ENCODE peak calls at places on chromosomes 5 and 9, in five cellular contexts. One of them, this sample, is unnamed.
A peak's percentile ranks its signal among the peaks of the same experiment; 100 is the strongest.

GRCh38 chr9:127586537-127586936 is 25.5 kb upstream of the STXBP1 start:
- DNase-seq in neural progenitor cell: peak; percentile 94
- DNase-seq in OCI-LY7: peak; percentile 71
- DNase-seq in MM.1S: peak; percentile 64
- DNase-seq in SK-N-SH: peak; percentile 87
- DNase-seq in this sample: peak; percentile 80

GRCh38 chr9:114745108-114745848 is 60.6 kb downstream of the TNFSF15 start:
- DNase-seq in neural progenitor cell: no peak
- DNase-seq in OCI-LY7: no peak
- DNase-seq in MM.1S: no peak
- DNase-seq in SK-N-SH: no peak
- DNase-seq in this sample: peak; percentile 83

GRCh38 chr9:123339666-123340414 is 16.2 kb upstream of the CRB2 start:
- DNase-seq in neural progenitor cell: no peak
- DNase-seq in OCI-LY7: peak; percentile 88
- DNase-seq in MM.1S: peak; percentile 88
- DNase-seq in SK-N-SH: no peak
- DNase-seq in this sample: peak; percentile 23

GRCh38 chr9:137900584-137901310 is 23.2 kb downstream of the CACNA1B start:
- DNase-seq in neural progenitor cell: no peak
- DNase-seq in OCI-LY7: no peak
- DNase-seq in MM.1S: no peak
- DNase-seq in SK-N-SH: no peak
- DNase-seq in this sample: no peak

GRCh38 chr9:122087406-122088200 is 5.5 kb downstream of the TTLL11 start:
- DNase-seq in neural progenitor cell: no peak
- DNase-seq in OCI-LY7: no peak
- DNase-seq in MM.1S: no peak
- DNase-seq in SK-N-SH: no peak
- DNase-seq in this sample: peak; percentile 86

GRCh38 chr5:26622947-26623346 is 415.4 kb downstream of the CDH9 start:
- DNase-seq in neural progenitor cell: no peak
- DNase-seq in OCI-LY7: no peak
- DNase-seq in MM.1S: peak; percentile 25
- DNase-seq in SK-N-SH: no peak
- DNase-seq in this sample: no peak

GRCh38 chr5:64165500-64166200 is at the start of gene RNF180:
- DNase-seq in neural progenitor cell: peak; percentile 78
- DNase-seq in OCI-LY7: no peak
- DNase-seq in MM.1S: peak; percentile 58
- DNase-seq in SK-N-SH: peak; percentile 65
- DNase-seq in this sample: peak; percentile 63

GRCh38 chr9:86135374-86135773 is 36.0 kb upstream of the GOLM1 start:
- DNase-seq in neural progenitor cell: no peak
- DNase-seq in OCI-LY7: no peak
- DNase-seq in MM.1S: no peak
- DNase-seq in SK-N-SH: no peak
- DNase-seq in this sample: no peak

GRCh38 chr5:96609369-96609768 is 52.8 kb upstream of the CAST start:
- DNase-seq in neural progenitor cell: no peak
- DNase-seq in OCI-LY7: no peak
- DNase-seq in MM.1S: no peak
- DNase-seq in SK-N-SH: no peak
- DNase-seq in this sample: no peak

GRCh38 chr5:81971086-81971693 is 633 bp upstream of the ATG10 start:
- DNase-seq in neural progenitor cell: peak; percentile 21
- DNase-seq in OCI-LY7: peak; percentile 37
- DNase-seq in MM.1S: peak; percentile 55
- DNase-seq in SK-N-SH: peak; percentile 41
- DNase-seq in this sample: no peak

GRCh38 chr5:14715481-14715880 is 51.0 kb downstream of the OTULIN start:
- DNase-seq in neural progenitor cell: no peak
- DNase-seq in OCI-LY7: no peak
- DNase-seq in MM.1S: no peak
- DNase-seq in SK-N-SH: no peak
- DNase-seq in this sample: no peak

GRCh38 chr5:58231041-58231440 is 228.8 kb downstream of the PLK2 start:
- DNase-seq in neural progenitor cell: no peak
- DNase-seq in OCI-LY7: no peak
- DNase-seq in MM.1S: no peak
- DNase-seq in SK-N-SH: no peak
- DNase-seq in this sample: peak; percentile 32

GRCh38 chr5:175728885-175729828 is 71.3 kb downstream of the HRH2 start:
- DNase-seq in neural progenitor cell: peak; percentile 78
- DNase-seq in OCI-LY7: no peak
- DNase-seq in MM.1S: no peak
- DNase-seq in SK-N-SH: peak; percentile 73
- DNase-seq in this sample: no peak

GRCh38 chr9:89312154-89312616 is 1.2 kb downstream of the CKS2 start:
- DNase-seq in neural progenitor cell: peak; percentile 47
- DNase-seq in OCI-LY7: peak; percentile 48
- DNase-seq in MM.1S: peak; percentile 49
- DNase-seq in SK-N-SH: peak; percentile 21
- DNase-seq in this sample: peak; percentile 23

GRCh38 chr5:13212843-13213242 is 731.6 kb downstream of the DNAH5 start:
- DNase-seq in neural progenitor cell: no peak
- DNase-seq in OCI-LY7: no peak
- DNase-seq in MM.1S: no peak
- DNase-seq in SK-N-SH: no peak
- DNase-seq in this sample: no peak

GRCh38 chr5:1799110-1799601 is 481 bp downstream of the MRPL36 start:
- DNase-seq in neural progenitor cell: peak; percentile 63
- DNase-seq in OCI-LY7: peak; percentile 38
- DNase-seq in MM.1S: peak; percentile 23
- DNase-seq in SK-N-SH: no peak
- DNase-seq in this sample: no peak

GRCh38 chr5:109849478-109850088 is 159.9 kb downstream of the MAN2A1 start:
- DNase-seq in neural progenitor cell: no peak
- DNase-seq in OCI-LY7: no peak
- DNase-seq in MM.1S: no peak
- DNase-seq in SK-N-SH: no peak
- DNase-seq in this sample: no peak
- H3K36me3 ChIP-seq in neural progenitor cell: peaks cover 18% of the 10 kb centered on the region
- H3K36me3 ChIP-seq in OCI-LY7: peaks cover 53% of the 10 kb centered on the region
- H3K36me3 ChIP-seq in MM.1S: peaks cover 54% of the 10 kb centered on the region
- H3K36me3 ChIP-seq in SK-N-SH: peaks cover 38% of the 10 kb centered on the region
- H3K36me3 ChIP-seq in this sample: no peaks in the 10 kb centered on the region

DNA sequence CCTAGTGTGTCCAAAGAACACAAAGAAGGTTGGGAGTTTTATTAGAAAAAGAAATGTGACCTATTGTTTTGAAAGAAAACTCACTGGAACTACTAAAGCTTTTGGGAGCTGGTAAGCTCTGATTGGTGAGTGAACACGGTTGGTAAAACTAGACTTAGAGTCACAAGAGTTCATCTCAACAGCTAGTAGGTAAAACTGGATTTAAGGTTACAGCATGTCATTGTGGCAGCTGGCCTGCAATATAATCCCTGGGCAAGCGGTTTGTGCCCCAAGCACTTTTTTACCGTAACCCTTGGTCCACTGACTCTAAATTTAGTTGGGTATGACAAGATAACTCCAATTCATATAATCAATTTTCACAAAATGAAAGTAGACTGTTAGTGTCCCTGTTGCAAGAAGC is 47.4 kb downstream of the UBAP2 start:
- DNase-seq in neural progenitor cell: no peak
- DNase-seq in OCI-LY7: no peak
- DNase-seq in MM.1S: no peak
- DNase-seq in SK-N-SH: no peak
- DNase-seq in this sample: no peak
- TF ChIP-seq EZH2phosphoT487 in neural progenitor cell: no peak
- TF ChIP-seq EZH2phosphoT487 in OCI-LY7: no peak
- TF ChIP-seq EZH2phosphoT487 in MM.1S: no peak
- TF ChIP-seq EZH2phosphoT487 in SK-N-SH: no peak
- TF ChIP-seq EZH2phosphoT487 in this sample: no peak

DNA sequence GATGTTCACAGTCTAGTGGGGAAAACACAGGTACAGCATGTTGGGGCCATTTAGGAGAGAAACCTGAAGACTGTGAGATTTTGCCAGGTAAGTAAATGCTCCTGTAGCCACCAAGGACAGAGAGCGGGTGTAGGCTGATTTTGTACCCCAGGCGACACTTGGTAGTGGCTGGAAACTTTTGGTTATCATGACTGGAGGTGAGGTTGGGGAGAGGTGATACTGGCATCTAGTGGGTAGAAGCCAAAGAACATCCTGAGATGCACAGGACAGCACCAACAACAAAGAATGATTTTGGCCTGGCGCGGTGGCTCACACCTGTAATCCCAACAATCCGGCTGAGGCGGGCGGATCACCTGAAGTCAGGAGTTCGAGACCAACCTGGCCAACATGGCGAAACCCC is 38.8 kb upstream of the PWWP2A start:
- DNase-seq in neural progenitor cell: no peak
- DNase-seq in OCI-LY7: peak; percentile 28
- DNase-seq in MM.1S: no peak
- DNase-seq in SK-N-SH: no peak
- DNase-seq in this sample: peak; percentile 12
- TF ChIP-seq CTCF in neural progenitor cell: no peak
- TF ChIP-seq CTCF in OCI-LY7: peak; percentile 30
- TF ChIP-seq CTCF in MM.1S: peak; percentile 23
- TF ChIP-seq CTCF in SK-N-SH: no peak
- TF ChIP-seq CTCF in this sample: peak; percentile 27

GRCh38 chr5:74722271-74722670 is 37.2 kb downstream of the HEXB start:
- DNase-seq in neural progenitor cell: no peak
- DNase-seq in OCI-LY7: no peak
- DNase-seq in MM.1S: no peak
- DNase-seq in SK-N-SH: no peak
- DNase-seq in this sample: no peak
- H3K36me3 ChIP-seq in neural progenitor cell: peaks cover 9% of the 10 kb centered on the region
- H3K36me3 ChIP-seq in OCI-LY7: peaks cover 78% of the 10 kb centered on the region
- H3K36me3 ChIP-seq in MM.1S: peaks cover 9% of the 10 kb centered on the region
- H3K36me3 ChIP-seq in SK-N-SH: peaks cover 82% of the 10 kb centered on the region
- H3K36me3 ChIP-seq in this sample: peaks cover 15% of the 10 kb centered on the region

DNA sequence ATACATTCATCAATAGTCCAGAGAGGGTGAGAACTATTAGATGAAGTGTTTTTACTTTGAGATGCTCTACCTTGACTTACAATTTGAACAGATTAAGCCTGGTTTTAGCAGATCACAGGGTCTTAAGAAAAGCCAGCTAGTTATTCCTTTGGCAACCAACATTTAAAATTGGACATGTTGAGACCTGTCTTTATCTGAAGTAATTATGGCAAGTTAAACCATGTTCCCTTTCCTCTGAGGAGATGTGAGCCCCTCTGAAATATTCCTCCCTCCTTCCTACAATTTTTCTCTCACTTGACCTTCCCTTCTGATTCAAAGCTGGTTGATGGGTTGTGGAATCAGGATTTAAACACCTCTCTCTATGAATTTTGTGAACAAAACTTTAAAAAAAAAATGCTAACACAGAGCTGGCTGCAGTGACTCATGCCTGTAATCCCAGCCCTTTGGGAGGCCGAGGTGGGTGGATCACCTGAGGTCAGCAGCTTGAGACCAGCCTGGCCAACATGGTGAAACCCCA is 73.4 kb downstream of the INIP start:
- DNase-seq in neural progenitor cell: no peak
- DNase-seq in OCI-LY7: no peak
- DNase-seq in MM.1S: no peak
- DNase-seq in SK-N-SH: no peak
- DNase-seq in this sample: no peak
- TF ChIP-seq EZH2phosphoT487 in neural progenitor cell: no peak
- TF ChIP-seq EZH2phosphoT487 in OCI-LY7: no peak
- TF ChIP-seq EZH2phosphoT487 in MM.1S: no peak
- TF ChIP-seq EZH2phosphoT487 in SK-N-SH: no peak
- TF ChIP-seq EZH2phosphoT487 in this sample: no peak

GRCh38 chr5:139635606-139636206 is 12.4 kb upstream of the CXXC5 start:
- DNase-seq in neural progenitor cell: peak; percentile 67
- DNase-seq in OCI-LY7: peak; percentile 81
- DNase-seq in MM.1S: peak; percentile 44
- DNase-seq in SK-N-SH: peak; percentile 75
- DNase-seq in this sample: peak; percentile 72
- TF ChIP-seq CTCF in neural progenitor cell: peak; percentile 55
- TF ChIP-seq CTCF in OCI-LY7: peak; percentile 87
- TF ChIP-seq CTCF in MM.1S: peak; percentile 73
- TF ChIP-seq CTCF in SK-N-SH: peak; percentile 61
- TF ChIP-seq CTCF in this sample: peak; percentile 63

DNA sequence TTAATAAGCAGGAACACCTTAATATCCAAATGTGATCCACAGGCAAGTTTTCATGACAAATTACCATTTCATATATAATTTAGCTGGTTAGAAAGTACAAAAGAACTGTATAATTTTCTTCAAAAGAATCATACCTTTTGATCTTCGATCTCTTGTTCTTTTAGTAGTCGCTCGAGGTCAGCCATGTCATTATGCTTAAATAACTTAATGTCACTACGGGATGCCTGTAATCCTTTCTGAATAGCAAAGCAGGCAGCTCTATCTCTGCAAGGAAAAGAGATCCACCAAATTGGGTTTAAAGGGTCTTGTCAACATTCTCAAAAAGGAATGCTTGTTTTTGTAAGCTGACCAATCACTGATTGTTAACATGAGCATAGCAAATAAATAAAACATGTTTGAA is 56.2 kb downstream of the SPTLC1 start:
- DNase-seq in neural progenitor cell: peak; percentile 83
- DNase-seq in OCI-LY7: no peak
- DNase-seq in MM.1S: no peak
- DNase-seq in SK-N-SH: no peak
- DNase-seq in this sample: no peak
- H3K36me3 ChIP-seq in neural progenitor cell: peaks cover 28% of the 10 kb centered on the region
- H3K36me3 ChIP-seq in OCI-LY7: peaks cover 85% of the 10 kb centered on the region
- H3K36me3 ChIP-seq in MM.1S: no peaks in the 10 kb centered on the region
- H3K36me3 ChIP-seq in SK-N-SH: peaks cover 81% of the 10 kb centered on the region
- H3K36me3 ChIP-seq in this sample: peaks cover 22% of the 10 kb centered on the region

DNA sequence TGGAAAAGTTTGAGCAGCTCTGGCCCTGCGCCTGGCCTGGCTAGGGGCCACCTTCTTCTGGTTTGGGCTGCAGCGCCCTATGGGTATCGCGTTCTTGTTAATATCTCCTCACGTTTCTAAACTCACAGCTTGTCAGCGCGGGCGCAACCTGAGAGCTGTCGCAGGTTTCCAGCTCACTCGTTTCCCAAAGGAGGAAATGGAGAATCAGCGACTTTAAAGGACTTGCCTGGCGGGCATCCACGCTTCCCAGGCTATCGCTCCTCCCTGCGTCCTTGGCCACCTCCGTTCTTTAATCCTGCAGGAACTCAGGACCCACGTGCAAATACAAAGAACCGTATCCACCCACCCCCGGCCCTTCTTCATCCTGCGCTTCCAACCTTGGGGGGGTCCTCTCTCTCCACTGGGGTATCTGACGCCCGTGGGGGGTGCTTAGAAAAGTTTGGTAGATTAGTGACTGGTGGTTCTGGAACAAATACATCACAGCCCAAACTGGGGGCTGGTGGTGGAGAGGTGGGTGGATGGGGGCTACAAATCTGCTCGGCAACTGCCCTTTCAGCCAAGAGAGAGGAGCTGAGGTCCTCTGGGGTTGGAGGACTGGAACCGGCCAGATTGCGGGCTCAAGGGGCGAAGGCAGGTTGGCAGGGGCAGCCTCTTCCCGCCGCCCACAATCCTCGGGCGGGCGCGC is 575 bp upstream of the PSAT1 start:
- DNase-seq in neural progenitor cell: peak; percentile 75
- DNase-seq in OCI-LY7: peak; percentile 13
- DNase-seq in MM.1S: no peak
- DNase-seq in SK-N-SH: peak; percentile 63
- DNase-seq in this sample: peak; percentile 58
- TF ChIP-seq EZH2phosphoT487 in neural progenitor cell: no peak
- TF ChIP-seq EZH2phosphoT487 in OCI-LY7: no peak
- TF ChIP-seq EZH2phosphoT487 in MM.1S: no peak
- TF ChIP-seq EZH2phosphoT487 in SK-N-SH: no peak
- TF ChIP-seq EZH2phosphoT487 in this sample: no peak

This sample was measured in PC-3.